ENCODE peak calls at places on chromosomes 13 and 19, in four cellular contexts. L is substantia nigra, V is cardiac muscle cell, U is pancreas. A is an unnamed sample.

GRCh38 chr19:37056776-37057175 is 21.5 kb upstream of the ZNF420 start:
- DNase-seq in L (no peak), U (no peak), V (no peak), A (no peak)

GRCh38 chr13:57878291-57878690 is 246.7 kb downstream of the PCDH17 start:
- DNase-seq in L (no peak), U (no peak), V (no peak), A (no peak)

GRCh38 chr19:43782689-43783231 is 2.0 kb upstream of the KCNN4 start:
- DNase-seq in U (no peak), L (no peak), V (no peak), A (no peak)

GRCh38 chr13:90867336-90867683 is 480.2 kb upstream of the MIR17HG start:
- DNase-seq in L (peak), V (peak), U (peak), A (peak)

GRCh38 chr13:114077938-114078335 is 54.5 kb downstream of the RASA3 start:
- DNase-seq in V (peak), L (no peak), U (no peak), A (no peak)

GRCh38 chr19:45296365-45296764 is 26.3 kb downstream of the CKM start:
- DNase-seq in U (no peak), V (no peak), L (no peak), A (no peak)

GRCh38 chr13:46341112-46341711 is 45.8 kb downstream of the RUBCNL start:
- DNase-seq in L (no peak), V (peak), U (no peak), A (no peak)

GRCh38 chr13:22194106-22194810 is 523.4 kb downstream of the FGF9 start:
- DNase-seq in U (no peak), L (no peak), V (no peak), A (no peak)

GRCh38 chr13:24407844-24408243 is 98.5 kb downstream of the C1QTNF9 start:
- DNase-seq in V (no peak), U (no peak), L (no peak), A (no peak)

GRCh38 chr19:56765107-56765506 is 75.4 kb downstream of the PEG3 start:
- DNase-seq in L (peak), U (peak), V (peak), A (peak)

GRCh38 chr19:17352608-17353280 is 15.4 kb downstream of the GTPBP3 start:
- DNase-seq in U (no peak), V (peak), L (no peak), A (no peak)

GRCh38 chr13:78022164-78022877 is 103.7 kb upstream of the EDNRB start:
- DNase-seq in U (no peak), V (peak), L (peak), A (no peak)

GRCh38 chr13:114031631-114032030 is 57.8 kb upstream of the C13orf46 start:
- DNase-seq in L (no peak), V (no peak), U (no peak), A (no peak)

GRCh38 chr13:39419866-39420265 is 183.1 kb downstream of the LHFPL6 start:
- DNase-seq in L (no peak), U (no peak), V (no peak), A (no peak)

GRCh38 chr13:27203854-27204253 is 32.2 kb upstream of the USP12 start:
- DNase-seq in L (no peak), U (no peak), V (peak), A (no peak)

GRCh38 chr19:46605356-46605821 is 4.3 kb downstream of the CALM3 start:
- DNase-seq in U (no peak), V (no peak), L (no peak), A (no peak)

GRCh38 chr13:51339952-51340732 is 651 bp downstream of the SERPINE3 start:
- DNase-seq in V (no peak), U (no peak), L (no peak), A (no peak)

DNA sequence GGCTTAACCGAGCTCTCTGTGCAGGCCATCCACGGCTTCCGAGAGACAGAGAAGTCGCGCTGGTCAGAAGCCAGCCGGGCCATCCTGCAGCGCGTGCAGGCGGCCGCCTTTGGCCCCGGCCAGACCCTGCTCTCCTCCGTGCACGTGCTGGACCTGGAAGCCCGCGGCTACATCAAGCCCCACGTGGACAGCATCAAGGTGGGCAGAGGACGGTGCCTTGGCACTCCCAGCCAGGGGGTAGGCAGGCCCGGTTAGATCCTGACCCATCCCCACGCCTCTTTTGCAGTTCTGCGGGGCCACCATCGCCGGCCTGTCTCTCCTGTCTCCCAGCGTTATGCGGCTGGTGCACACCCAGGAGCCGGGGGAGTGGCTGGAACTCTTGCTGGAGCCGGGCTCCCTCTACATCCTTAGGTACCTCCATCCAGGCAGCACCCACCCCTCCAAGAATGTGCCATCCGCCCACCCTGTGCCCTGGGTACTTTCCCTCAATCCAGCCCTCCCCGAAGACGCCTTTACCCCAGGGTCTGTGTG is 1.5 kb downstream of the PSPN start:
- DNase-seq in V (no peak), L (no peak), U (peak), A (no peak)
- H3K27ac ChIP-seq in V (peak), L (no peak), U (no peak), A (no peak)

GRCh38 chr13:74217816-74218215 is 83.6 kb upstream of the KLF12 start:
- DNase-seq in V (no peak), L (no peak), U (no peak), A (no peak)

GRCh38 chr13:74215420-74215819 is 81.2 kb upstream of the KLF12 start:
- DNase-seq in V (no peak), U (no peak), L (no peak), A (no peak)

GRCh38 chr13:74219571-74219970 is 85.4 kb upstream of the KLF12 start:
- DNase-seq in V (no peak), L (no peak), U (no peak), A (no peak)

GRCh38 chr13:74221752-74222151 is 87.5 kb upstream of the KLF12 start:
- DNase-seq in U (no peak), V (no peak), L (no peak), A (no peak)

GRCh38 chr13:74218291-74218690 is 84.1 kb upstream of the KLF12 start:
- DNase-seq in U (no peak), V (no peak), L (no peak), A (no peak)
- H3K27ac ChIP-seq in U (no peak), V (no peak), L (no peak), A (no peak)

DNA sequence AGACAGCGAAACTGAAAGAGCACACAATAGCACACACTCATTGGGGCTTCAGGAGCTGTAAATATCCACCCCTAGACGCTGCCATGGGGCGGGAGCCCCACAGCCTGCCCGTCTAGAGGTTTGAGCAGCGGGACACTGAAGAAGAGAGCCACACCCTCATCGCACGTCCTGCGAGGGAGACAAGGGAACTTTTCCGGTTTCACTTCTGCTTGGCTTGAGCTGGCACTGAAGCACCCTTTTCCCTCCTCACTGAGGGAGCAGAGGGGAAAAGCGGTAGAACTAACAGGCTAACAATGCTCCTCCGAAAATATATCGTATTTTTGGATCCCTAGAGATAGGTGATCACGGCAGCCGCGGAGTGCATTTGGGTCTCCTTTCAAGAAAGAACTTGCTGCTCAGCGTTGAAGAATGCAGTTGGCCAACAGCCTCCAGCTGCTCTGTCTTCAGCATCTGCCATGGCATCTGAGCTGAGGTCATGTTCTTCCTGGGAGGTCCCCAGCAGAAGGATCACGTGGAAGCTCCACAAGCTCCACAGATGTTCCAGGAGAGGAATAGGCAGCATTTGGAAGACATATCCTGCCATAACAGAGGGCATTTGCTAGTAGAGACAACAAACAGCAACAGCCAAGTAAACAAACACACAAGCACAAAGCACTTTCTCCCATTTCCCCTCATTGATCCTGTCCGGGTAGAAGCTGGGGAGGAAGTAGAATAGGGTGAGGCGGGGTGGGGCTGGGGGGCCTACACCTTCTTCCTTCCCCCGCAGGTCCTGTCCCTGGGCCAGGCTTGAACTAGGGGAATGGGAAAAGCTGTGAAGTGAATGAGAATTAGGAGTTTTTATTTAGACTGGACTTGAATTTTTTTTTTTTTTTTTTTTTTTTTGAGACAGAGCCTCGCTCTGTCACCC is 44.8 kb upstream of the ALOX5AP start:
- DNase-seq in L (no peak), U (no peak), V (peak), A (peak)
- H3K27ac ChIP-seq in L (peak), U (no peak), V (no peak), A (peak)

DNA sequence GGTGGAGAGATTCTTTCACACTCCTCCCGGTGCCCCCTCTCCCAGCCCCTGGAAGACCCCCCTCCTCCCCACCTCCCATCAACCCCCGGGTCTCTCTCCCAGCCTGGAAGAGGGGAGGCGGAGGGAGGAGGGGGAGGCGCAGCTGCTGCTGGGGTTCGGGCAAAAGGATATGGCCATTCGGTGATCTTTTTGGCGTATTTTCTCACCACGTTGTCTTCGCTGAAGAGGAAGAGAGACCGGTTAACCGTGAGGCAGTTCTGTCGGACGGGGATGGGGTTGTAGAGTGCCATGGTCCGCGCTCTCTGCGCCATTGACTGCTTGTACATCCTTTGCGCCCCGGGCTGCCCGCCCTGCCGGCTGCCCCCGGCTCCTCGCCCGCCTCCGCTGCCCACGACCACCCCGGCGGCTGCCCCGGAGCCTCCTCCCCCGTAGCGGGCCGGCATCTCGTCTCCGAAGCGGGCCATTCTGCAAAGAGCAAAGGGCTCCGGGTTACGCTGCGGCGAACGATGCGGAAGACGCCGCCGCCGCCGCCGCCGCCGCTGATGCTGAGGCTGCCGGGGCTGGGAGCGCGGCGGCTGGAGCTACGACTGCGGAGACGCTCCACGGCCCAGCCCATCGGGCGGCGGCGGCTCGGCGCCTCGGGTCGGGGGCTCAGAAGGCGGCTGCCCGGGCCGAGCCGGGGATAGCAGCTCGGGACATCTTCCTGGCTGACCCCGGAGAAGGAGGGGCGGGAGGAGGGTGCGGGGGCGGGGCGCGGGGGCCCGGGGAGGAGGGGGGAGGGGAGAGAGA is at the start of gene CACNA1A:
- DNase-seq in V (peak), L (no peak), U (no peak), A (no peak)
- H3K27ac ChIP-seq in V (no peak), L (no peak), U (no peak), A (peak)

DNA sequence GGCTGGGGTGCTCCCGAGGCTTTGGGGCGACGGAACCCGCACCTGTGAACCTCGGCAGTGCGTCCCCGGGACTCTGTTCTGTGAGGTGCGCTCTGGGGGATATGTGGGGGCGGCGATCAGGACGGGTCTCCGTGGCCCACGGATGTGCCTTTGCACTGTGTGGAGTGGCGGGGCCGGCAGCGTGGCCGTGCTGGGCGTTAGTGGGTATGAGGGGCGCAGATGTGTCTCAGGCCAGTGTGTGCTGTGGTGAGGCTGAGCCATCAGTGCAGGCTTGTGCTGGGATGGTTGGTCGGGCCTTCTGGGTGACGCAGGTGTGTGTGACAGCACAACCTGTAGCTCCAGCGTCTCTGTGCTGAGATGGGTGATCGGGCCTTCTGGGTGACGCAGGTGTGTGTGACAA is 16.9 kb downstream of the ZNF331 start:
- DNase-seq in U (no peak), L (peak), V (no peak), A (no peak)
- H3K27ac ChIP-seq in U (peak), L (peak), V (no peak), A (peak)

DNA sequence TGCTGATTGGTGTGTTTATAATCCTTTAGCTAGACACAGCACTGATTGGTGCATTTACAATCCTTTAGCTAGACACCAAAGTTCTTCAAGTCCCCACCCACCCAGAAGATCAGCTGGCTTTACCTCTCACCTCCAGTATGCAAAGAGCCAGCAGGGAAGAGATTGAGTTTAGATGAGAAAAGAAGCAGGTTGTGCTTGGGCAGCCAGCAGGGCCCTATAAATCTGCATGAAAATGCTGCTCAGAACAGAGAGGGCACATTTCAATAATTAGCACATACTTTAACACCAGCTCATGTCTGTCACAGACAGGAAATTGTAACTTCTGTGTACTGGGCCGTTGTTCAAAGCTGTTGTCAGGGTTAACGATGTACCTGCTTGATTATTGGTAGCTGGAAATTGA is 1204.3 kb downstream of the UQCRFS1 start:
- DNase-seq in L (no peak), V (no peak), U (no peak), A (no peak)
- H3K27ac ChIP-seq in L (no peak), V (no peak), U (no peak), A (no peak)

GRCh38 chr19:19336597-19336996 is 16.0 kb downstream of the MAU2 start:
- DNase-seq in U (no peak), V (no peak), L (no peak), A (peak)
- H3K27ac ChIP-seq in U (no peak), V (no peak), L (no peak), A (no peak)

GRCh38 chr13:110485604-110486003 is 75.9 kb downstream of the RAB20 start:
- DNase-seq in L (no peak), V (peak), U (no peak), A (no peak)
- H3K27ac ChIP-seq in L (no peak), V (peak), U (no peak), A (no peak)

GRCh38 chr19:13861714-13862531 is 15.0 kb upstream of the NANOS3 start:
- DNase-seq in U (peak), L (peak), V (peak), A (peak)
- H3K27ac ChIP-seq in U (peak), L (peak), V (peak), A (peak)

GRCh38 chr19:33392341-33393285 is 19.1 kb downstream of the CEBPG start:
- DNase-seq in V (no peak), U (peak), L (no peak), A (no peak)

GRCh38 chr19:33394723-33395560 is 21.4 kb downstream of the CEBPG start:
- DNase-seq in U (no peak), V (no peak), L (no peak), A (no peak)

GRCh38 chr19:33391631-33392249 is 18.2 kb downstream of the CEBPG start:
- DNase-seq in U (no peak), V (no peak), L (no peak), A (no peak)

GRCh38 chr19:33394006-33394722 is 20.7 kb downstream of the CEBPG start:
- DNase-seq in L (no peak), U (no peak), V (peak), A (no peak)

DNA sequence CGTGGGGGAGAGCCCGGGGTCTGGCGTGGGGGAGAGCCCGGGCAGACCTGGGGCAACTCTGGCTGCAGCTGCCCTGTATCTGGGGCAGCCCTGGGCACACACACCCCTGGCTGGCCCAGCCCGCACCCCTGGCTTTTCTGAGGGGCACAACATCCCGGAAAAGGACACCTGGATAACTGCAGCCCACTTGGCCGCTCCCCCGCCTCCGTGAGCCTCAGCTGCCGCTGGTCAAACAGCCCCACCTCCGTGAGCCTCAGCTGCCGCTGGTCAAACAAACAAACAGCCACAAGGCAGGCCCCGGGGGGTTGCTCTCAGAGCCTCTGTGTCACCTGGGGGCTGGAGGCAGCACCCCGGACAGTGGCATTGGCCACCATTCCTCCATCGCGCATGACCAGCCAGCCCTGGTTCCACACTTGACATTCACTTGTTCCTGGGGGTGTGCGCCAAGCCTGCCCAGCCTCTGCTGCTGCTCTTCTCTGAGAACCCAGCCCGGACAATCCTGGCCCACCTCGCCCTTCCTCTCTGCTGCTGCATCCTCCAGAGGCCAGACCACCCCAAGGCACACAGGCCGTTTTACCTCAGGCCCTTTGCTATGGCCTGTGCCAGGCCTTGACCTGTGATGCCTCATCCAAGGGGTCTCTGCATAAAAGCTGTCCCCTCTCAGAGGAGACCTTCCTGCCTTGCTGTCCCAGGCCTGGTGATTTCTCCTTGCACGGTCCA is 19.9 kb downstream of the CEBPG start:
- DNase-seq in V (no peak), L (no peak), U (no peak), A (no peak)
- H3K27ac ChIP-seq in V (no peak), L (no peak), U (no peak), A (no peak)